ENCODE peak calls at places on chromosomes 5 and 9, in five cellular contexts. P is activated CD4-positive, alpha-beta memory T cell treated with anti-CD3 and anti-CD28 coated beads for 36 hours; W is lower lobe of right lung; G is EL; H is ACHN. Y is an unnamed sample.
A peak's percentile ranks its signal among the peaks of the same experiment; 100 is the strongest.

GRCh38 chr9:87112656-87113055 is 165.3 kb upstream of the GAS1 start:
- DNase-seq in P (no peak), W (no peak), G (peak; percentile 25), H (no peak), Y (no peak)

GRCh38 chr5:139543423-139543991 is 17.6 kb upstream of the UBE2D2 start:
- DNase-seq in P (peak; percentile 69), W (peak; percentile 80), G (no peak), H (no peak), Y (peak; percentile 93)

GRCh38 chr9:77561321-77562020 is 86.7 kb downstream of the GNA14 start:
- DNase-seq in P (no peak), W (no peak), G (no peak), H (no peak), Y (no peak)

GRCh38 chr9:112447283-112447761 is 39.3 kb upstream of the KIAA1958 start:
- DNase-seq in P (no peak), W (no peak), G (peak; percentile 8), H (no peak), Y (no peak)

GRCh38 chr9:111969622-111970021 is 73.0 kb downstream of the UGCG start:
- DNase-seq in P (no peak), W (no peak), G (no peak), H (no peak), Y (no peak)

GRCh38 chr5:143245929-143246561 is 157.4 kb downstream of the NR3C1 start:
- DNase-seq in P (no peak), W (no peak), G (peak; percentile 98), H (peak; percentile 85), Y (no peak)

GRCh38 chr9:16241231-16241630 is 629.2 kb downstream of the BNC2 start:
- DNase-seq in P (no peak), W (no peak), G (peak; percentile 77), H (no peak), Y (no peak)

GRCh38 chr9:79524266-79524665 is 47.5 kb upstream of the TLE4 start:
- DNase-seq in P (no peak), W (no peak), G (peak; percentile 29), H (no peak), Y (no peak)

GRCh38 chr5:84436866-84437265 is 52.2 kb upstream of the EDIL3 start:
- DNase-seq in P (no peak), W (no peak), G (no peak), H (no peak), Y (no peak)

GRCh38 chr5:71955718-71956117 is 151.6 kb upstream of the MAP1B start:
- DNase-seq in P (no peak), W (no peak), G (no peak), H (no peak), Y (no peak)

GRCh38 chr5:91925249-91925648 is 542.1 kb upstream of the ARRDC3 start:
- DNase-seq in P (no peak), W (no peak), G (no peak), H (no peak), Y (no peak)

GRCh38 chr9:88033303-88033702 is 59.0 kb upstream of the CDK20 start:
- DNase-seq in P (no peak), W (no peak), G (no peak), H (no peak), Y (no peak)

GRCh38 chr9:113879906-113880305 is 3.8 kb downstream of the ZNF618 start:
- DNase-seq in P (no peak), W (no peak), G (no peak), H (no peak), Y (no peak)

GRCh38 chr9:37410969-37411785 is 11.3 kb upstream of the GRHPR start:
- DNase-seq in P (peak; percentile 83), W (no peak), G (peak; percentile 24), H (peak; percentile 27), Y (peak; percentile 81)

GRCh38 chr9:6183227-6183551 is 32.4 kb upstream of the IL33 start:
- DNase-seq in P (no peak), W (no peak), G (no peak), H (no peak), Y (no peak)

GRCh38 chr9:37499297-37499696 is 13.5 kb downstream of the POLR1E start:
- DNase-seq in P (no peak), W (no peak), G (no peak), H (no peak), Y (no peak)

GRCh38 chr5:163489055-163489744 is 16.2 kb upstream of the MAT2B start:
- DNase-seq in P (no peak), W (no peak), G (peak; percentile 59), H (peak; percentile 47), Y (peak; percentile 75)

GRCh38 chr5:3593771-3594513 is 1.7 kb upstream of the IRX1 start:
- DNase-seq in P (no peak), W (no peak), G (no peak), H (no peak), Y (peak; percentile 66)

GRCh38 chr5:68777145-68777544 is 316.7 kb upstream of the SLC30A5 start:
- DNase-seq in P (no peak), W (no peak), G (no peak), H (no peak), Y (no peak)

GRCh38 chr9:6996061-6996854 is 238.5 kb downstream of the KDM4C start:
- DNase-seq in P (no peak), W (no peak), G (peak; percentile 43), H (no peak), Y (no peak)

GRCh38 chr5:156526081-156527017 is 199.4 kb downstream of the SGCD start:
- DNase-seq in P (no peak), W (no peak), G (no peak), H (no peak), Y (no peak)

GRCh38 chr9:92402359-92402758 is 2.0 kb downstream of the OGN start:
- DNase-seq in P (no peak), W (no peak), G (no peak), H (no peak), Y (no peak)

GRCh38 chr9:29564564-29564963 is 1991.3 kb upstream of the C9orf72 start:
- DNase-seq in P (no peak), W (no peak), G (peak; percentile 35), H (no peak), Y (no peak)

GRCh38 chr9:78566948-78567675 is 270.2 kb downstream of the PSAT1 start:
- DNase-seq in P (no peak), W (no peak), G (peak; percentile 60), H (peak; percentile 18), Y (no peak)

GRCh38 chr5:106121972-106122605 is 1548.6 kb downstream of the EFNA5 start:
- DNase-seq in P (peak; percentile 23), W (no peak), G (no peak), H (no peak), Y (peak; percentile 87)

GRCh38 chr5:66881475-66882161 is 285.4 kb downstream of the MAST4 start:
- DNase-seq in P (no peak), W (no peak), G (no peak), H (no peak), Y (no peak)

GRCh38 chr9:83432104-83432627 is 106.0 kb downstream of the FRMD3 start:
- DNase-seq in P (no peak), W (peak; percentile 83), G (peak; percentile 64), H (peak; percentile 13), Y (peak; percentile 69)

GRCh38 chr5:41747291-41747690 is 122.9 kb downstream of the OXCT1 start:
- DNase-seq in P (no peak), W (no peak), G (peak; percentile 24), H (no peak), Y (no peak)

GRCh38 chr9:134985451-134985850 is 67.7 kb upstream of the FCN1 start:
- DNase-seq in P (no peak), W (no peak), G (no peak), H (no peak), Y (no peak)

Y was measured in endodermal cell.